ENCODE peak calls at places on chromosomes 12 and 14, in seven cellular contexts. W is upper lobe of right lung, Q is left ventricle myocardium inferior, N is neural progenitor cell, E is tibial artery, I is cardiac muscle cell, G is A549. V is an unnamed sample.

GRCh38 chr12:93139028-93139665 is 210.1 kb upstream of the EEA1 start:
- DNase-seq in W (no peak), Q (no peak), N (no peak), E (no peak), I (no peak), G (no peak), V (no peak)

GRCh38 chr12:30806989-30807694 is 52.4 kb upstream of the CAPRIN2 start:
- DNase-seq in W (no peak), Q (no peak), N (peak), E (no peak), I (peak), G (no peak), V (peak)

GRCh38 chr12:57841445-57841844 is 5.1 kb downstream of the CTDSP2 start:
- DNase-seq in W (no peak), Q (no peak), N (no peak), E (no peak), I (no peak), G (no peak), V (no peak)

GRCh38 chr12:630656-631632 is 32.3 kb downstream of the NINJ2 start:
- DNase-seq in W (peak), Q (peak), N (peak), E (peak), I (no peak), G (no peak), V (peak)

GRCh38 chr14:80024417-80024816 is 186.9 kb downstream of the DIO2 start:
- DNase-seq in W (no peak), Q (no peak), N (no peak), E (no peak), I (no peak), G (no peak), V (no peak)

GRCh38 chr14:55837467-55837866 is 257.5 kb downstream of the KTN1 start:
- DNase-seq in W (no peak), Q (no peak), N (no peak), E (no peak), I (no peak), G (no peak), V (no peak)

GRCh38 chr14:58107947-58108552 is 44.0 kb downstream of the ARMH4 start:
- DNase-seq in W (no peak), Q (no peak), N (peak), E (no peak), I (peak), G (peak), V (no peak)

GRCh38 chr12:55647027-55647426 is 10.3 kb downstream of the OR10P1 start:
- DNase-seq in W (no peak), Q (no peak), N (no peak), E (no peak), I (no peak), G (no peak), V (no peak)

GRCh38 chr12:25249951-25250738 is 584 bp downstream of the KRAS start:
- DNase-seq in W (peak), Q (peak), N (peak), E (peak), I (peak), G (peak), V (peak)

GRCh38 chr12:124500232-124501079 is 67.0 kb downstream of the NCOR2 start:
- DNase-seq in W (no peak), Q (no peak), N (peak), E (no peak), I (peak), G (no peak), V (no peak)

GRCh38 chr14:52683985-52684520 is 11.3 kb downstream of the ERO1A start:
- DNase-seq in W (no peak), Q (no peak), N (no peak), E (no peak), I (no peak), G (no peak), V (no peak)

DNA sequence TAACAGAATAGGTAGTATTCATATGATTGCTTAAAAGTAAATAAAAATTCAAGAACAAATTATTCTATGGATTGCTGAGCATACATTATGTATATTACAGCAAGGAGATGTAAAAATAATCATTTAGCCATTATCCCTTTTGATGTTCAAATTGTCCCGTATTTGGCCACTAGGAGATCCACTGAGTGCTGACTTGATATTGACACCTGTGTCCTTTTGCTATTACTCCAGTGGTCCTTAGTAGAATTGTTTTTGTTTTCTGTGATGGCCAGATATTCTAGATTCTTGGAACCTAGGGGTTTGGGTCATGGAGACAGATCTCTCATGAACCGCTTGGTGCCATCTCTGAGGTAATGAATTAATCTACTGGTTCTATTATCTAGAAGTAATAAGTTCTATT is 16.8 kb downstream of the ERO1A start:
- DNase-seq in W (no peak), Q (no peak), N (no peak), E (no peak), I (no peak), G (peak), V (no peak)
- TF ChIP-seq CTCF in W (peak), Q (peak), N (peak), E (no peak), I (no peak), G (peak), V (peak)

GRCh38 chr14:74956280-74957072 is 1.1 kb upstream of the PGF start:
- DNase-seq in W (no peak), Q (no peak), N (peak), E (no peak), I (no peak), G (no peak), V (no peak)

GRCh38 chr14:74954232-74954946 is 1.0 kb downstream of the PGF start:
- DNase-seq in W (no peak), Q (no peak), N (peak), E (no peak), I (peak), G (no peak), V (no peak)

GRCh38 chr14:74954947-74955228 is 509 bp downstream of the PGF start:
- DNase-seq in W (no peak), Q (no peak), N (no peak), E (no peak), I (peak), G (no peak), V (no peak)

GRCh38 chr14:74956000-74956279 is 543 bp upstream of the PGF start:
- DNase-seq in W (no peak), Q (no peak), N (no peak), E (no peak), I (no peak), G (no peak), V (no peak)

DNA sequence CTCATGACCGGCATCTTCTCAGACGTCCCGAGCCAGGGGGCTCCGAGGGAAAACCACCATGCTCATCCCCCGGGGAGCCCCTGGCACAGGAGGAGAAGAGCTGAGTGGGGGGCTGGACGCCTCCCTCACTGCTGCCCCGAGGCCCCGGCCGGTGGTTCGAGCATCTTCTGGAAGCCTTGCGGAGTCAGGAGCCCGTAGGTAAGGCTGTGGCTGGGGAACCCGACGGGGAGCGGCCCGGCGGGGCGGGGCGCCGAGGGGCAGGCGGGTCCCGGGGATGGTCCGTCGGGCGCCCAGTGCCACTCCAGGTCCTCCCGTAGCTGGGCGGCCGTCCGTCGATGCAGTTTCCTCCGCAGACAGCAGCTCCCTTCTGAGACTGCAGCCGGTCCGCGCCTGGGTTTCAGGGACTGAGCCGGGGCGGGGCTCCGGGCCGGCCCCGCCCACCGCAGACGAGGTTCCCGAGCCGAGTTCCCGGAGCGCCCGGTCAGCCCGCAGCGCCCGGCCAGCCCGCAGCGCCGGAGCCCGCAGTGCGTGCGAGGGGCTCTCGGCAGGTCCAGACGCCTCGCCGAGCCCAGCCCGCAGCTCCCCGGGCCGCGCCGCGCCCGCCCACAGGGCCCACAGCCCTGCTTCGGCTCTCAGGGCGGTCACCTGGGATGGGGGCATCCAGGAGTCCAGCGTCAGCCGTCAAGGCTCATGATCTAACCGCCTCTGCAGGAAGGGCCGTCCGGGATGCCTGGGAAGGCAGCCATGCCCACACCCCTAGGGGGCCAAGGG is at the start of gene PGF:
- DNase-seq in W (peak), Q (peak), N (peak), E (peak), I (peak), G (peak), V (peak)
- H3K4me3 ChIP-seq in W (peak), Q (peak), N (peak), E (peak), I (peak), G (peak), V (peak)

GRCh38 chr12:89352492-89353187 is at the start of gene DUSP6:
- DNase-seq in W (peak), Q (peak), N (peak), E (peak), I (peak), G (peak), V (peak)
- TF ChIP-seq CTCF in W (no peak), Q (no peak), N (no peak), E (no peak), I (no peak), G (no peak), V (no peak)

GRCh38 chr12:46717159-46717558 is 108.6 kb downstream of the SLC38A4 start:
- DNase-seq in W (no peak), Q (no peak), N (no peak), E (no peak), I (no peak), G (no peak), V (no peak)
- H3K4me3 ChIP-seq in W (no peak), Q (no peak), N (no peak), E (no peak), I (no peak), G (no peak), V (no peak)

GRCh38 chr14:51744372-51745150 is 92.9 kb downstream of the FRMD6 start:
- DNase-seq in W (no peak), Q (no peak), N (no peak), E (no peak), I (no peak), G (no peak), V (no peak)

GRCh38 chr14:51750542-51750941 is 98.8 kb downstream of the FRMD6 start:
- DNase-seq in W (no peak), Q (no peak), N (peak), E (no peak), I (no peak), G (no peak), V (no peak)
- TF ChIP-seq CTCF in W (no peak), Q (no peak), N (peak), E (no peak), I (no peak), G (no peak), V (no peak)

DNA sequence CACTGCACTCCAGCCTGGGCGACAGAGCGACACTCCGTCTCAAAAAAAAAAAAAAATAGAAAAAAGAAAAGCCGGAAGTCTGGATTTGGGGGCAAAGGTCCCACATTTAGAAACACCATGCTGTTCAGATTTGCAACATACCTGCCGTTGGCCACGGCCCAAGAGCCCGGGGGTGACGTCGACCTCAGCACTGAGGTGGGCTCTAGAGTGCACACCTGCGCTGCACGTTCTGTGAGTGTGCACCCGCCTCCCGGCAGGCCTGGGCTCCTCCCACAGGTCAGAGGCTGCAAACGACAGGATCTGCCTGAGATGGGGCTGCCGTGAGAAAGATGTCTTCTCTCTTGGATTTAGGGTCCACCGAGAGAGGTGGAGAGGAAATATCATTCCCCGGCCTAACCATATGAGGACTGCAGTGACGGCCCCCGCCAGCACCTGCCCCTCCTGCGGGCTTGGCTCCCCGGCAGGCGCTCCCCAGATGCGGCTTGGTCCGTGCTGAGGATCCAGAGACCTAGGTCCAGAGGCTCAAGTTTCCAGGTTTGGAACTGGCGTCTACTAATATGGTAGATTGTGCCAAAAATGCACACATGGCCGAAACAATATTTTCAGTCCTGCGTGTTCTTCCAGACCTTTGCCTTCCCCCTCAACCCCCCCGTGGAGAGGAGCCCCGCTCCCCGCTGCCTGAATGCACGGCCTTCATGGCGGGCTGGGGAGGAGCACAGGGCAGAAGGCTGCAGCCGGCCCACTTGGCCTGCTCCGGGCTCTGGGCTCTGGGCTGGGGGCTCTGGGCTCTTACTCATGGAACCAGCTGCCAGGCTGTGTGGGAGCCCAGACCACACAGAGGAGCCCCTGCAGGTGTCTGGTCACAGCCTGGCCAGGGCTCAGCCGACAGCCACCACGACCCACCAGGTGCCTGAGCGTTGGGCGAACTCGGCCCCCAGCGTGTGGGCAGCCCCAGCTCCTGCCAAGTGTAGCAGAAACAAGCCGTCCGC is 58.8 kb upstream of the FBRSL1 start:
- DNase-seq in W (no peak), Q (no peak), N (no peak), E (no peak), I (no peak), G (no peak), V (no peak)
- H3K4me3 ChIP-seq in W (no peak), Q (no peak), N (no peak), E (no peak), I (no peak), G (no peak), V (peak)